ENCODE peak calls at places on chromosome 13, in five cellular contexts. Y, U, R, Q and T are unnamed samples.
A peak's percentile ranks its signal among the peaks of the same experiment; 100 is the strongest.

GRCh38 chr13:80040219-80040976 is 300.5 kb downstream of the SPRY2 start:
- DNase-seq in R (no peak), Y (no peak), U (peak; percentile 98), Q (no peak), T (peak; percentile 63)

GRCh38 chr13:48318714-48319457 is 15.3 kb downstream of the RB1 start:
- DNase-seq in U (no peak), Q (no peak), R (no peak), Y (no peak), T (no peak)

GRCh38 chr13:38223093-38223492 is 126.6 kb upstream of the UFM1 start:
- DNase-seq in Q (no peak), U (peak; percentile 31), R (peak; percentile 1), Y (no peak), T (peak; percentile 49)

GRCh38 chr13:44617648-44618047 is 41.5 kb upstream of the TSC22D1 start:
- DNase-seq in U (no peak), Y (no peak), Q (no peak), R (no peak), T (no peak)

GRCh38 chr13:35700661-35701060 is 224.2 kb upstream of the MAB21L1 start:
- DNase-seq in U (no peak), Y (no peak), R (no peak), Q (no peak), T (no peak)

GRCh38 chr13:113506871-113507388 is 16.4 kb upstream of the DCUN1D2 start:
- DNase-seq in U (no peak), Y (no peak), Q (no peak), R (no peak), T (no peak)

GRCh38 chr13:29923554-29924481 is 73.4 kb upstream of the UBL3 start:
- DNase-seq in U (peak; percentile 95), Y (no peak), Q (peak; percentile 74), R (peak; percentile 99), T (peak; percentile 82)

GRCh38 chr13:73075546-73075945 is 16.7 kb downstream of the KLF5 start:
- DNase-seq in U (no peak), Q (no peak), R (no peak), Y (no peak), T (no peak)

GRCh38 chr13:41061075-41061913 is at the start of gene WBP4:
- DNase-seq in R (peak; percentile 89), Y (peak; percentile 92), Q (peak; percentile 84), U (peak; percentile 85), T (peak; percentile 97)

GRCh38 chr13:26971990-26972888 is 199.4 kb downstream of the USP12 start:
- DNase-seq in Q (peak; percentile 15), Y (no peak), U (no peak), R (peak; percentile 74), T (no peak)

GRCh38 chr13:74243637-74244526 is 109.7 kb upstream of the KLF12 start:
- DNase-seq in Y (no peak), R (no peak), U (peak; percentile 73), Q (no peak), T (no peak)

GRCh38 chr13:43936630-43937029 is 56.9 kb downstream of the LACC1 start:
- DNase-seq in Q (no peak), U (no peak), R (no peak), Y (no peak), T (no peak)

GRCh38 chr13:92896842-92897241 is 329.8 kb upstream of the GPC6 start:
- DNase-seq in U (no peak), Y (no peak), R (peak; percentile 37), Q (no peak), T (peak; percentile 7)

GRCh38 chr13:47816835-47817234 is 184.2 kb downstream of the SUCLA2 start:
- DNase-seq in Q (no peak), Y (no peak), U (no peak), R (no peak), T (no peak)

GRCh38 chr13:46962286-46962941 is 65.6 kb upstream of the HTR2A start:
- DNase-seq in Q (no peak), Y (no peak), R (no peak), U (no peak), T (peak; percentile 27)

GRCh38 chr13:98961204-98962105 is 16.4 kb downstream of the DOCK9 start:
- DNase-seq in U (no peak), R (no peak), Y (no peak), Q (no peak), T (no peak)

GRCh38 chr13:25347156-25347555 is 24.6 kb upstream of the ATP8A2 start:
- DNase-seq in Q (no peak), Y (no peak), R (no peak), U (no peak), T (no peak)

GRCh38 chr13:25784119-25784518 is 267.7 kb downstream of the SHISA2 start:
- DNase-seq in R (no peak), Y (no peak), Q (no peak), U (no peak), T (no peak)

GRCh38 chr13:35926859-35927530 is 204.2 kb downstream of the DCLK1 start:
- DNase-seq in U (no peak), R (no peak), Y (no peak), Q (no peak), T (no peak)

GRCh38 chr13:66180806-66181205 is 1049.3 kb downstream of the PCDH9 start:
- DNase-seq in U (no peak), Q (no peak), Y (no peak), R (no peak), T (peak; percentile 37)

GRCh38 chr13:88217372-88217771 is 546.2 kb downstream of the SLITRK5 start:
- DNase-seq in R (no peak), Q (no peak), U (no peak), Y (no peak), T (no peak)

GRCh38 chr13:99980201-99981114 is 1.1 kb upstream of the ZIC2 start:
- DNase-seq in Q (peak; percentile 61), U (peak; percentile 6), R (no peak), Y (no peak), T (peak; percentile 76)

GRCh38 chr13:28532226-28533048 is 37.5 kb upstream of the FLT1 start:
- DNase-seq in Y (no peak), U (no peak), Q (no peak), R (no peak), T (peak; percentile 5)

GRCh38 chr13:26660185-26660584 is 100.4 kb downstream of the GPR12 start:
- DNase-seq in R (no peak), Y (no peak), Q (no peak), U (no peak), T (no peak)

GRCh38 chr13:75417006-75417384 is 65.0 kb downstream of the TBC1D4 start:
- DNase-seq in U (no peak), Q (no peak), R (no peak), Y (no peak), T (no peak)

GRCh38 chr13:95254341-95254740 is 46.9 kb downstream of the ABCC4 start:
- DNase-seq in Y (no peak), R (no peak), Q (no peak), U (no peak), T (no peak)

GRCh38 chr13:113049981-113050380 is 55.6 kb upstream of the F7 start:
- DNase-seq in R (no peak), Q (no peak), U (no peak), Y (no peak), T (no peak)

GRCh38 chr13:44380404-44381165 is 7.0 kb downstream of the SERP2 start:
- DNase-seq in Q (no peak), R (no peak), U (no peak), Y (no peak), T (no peak)

GRCh38 chr13:60134376-60134775 is 29.4 kb downstream of the DIAPH3 start:
- DNase-seq in R (no peak), Q (peak; percentile 4), Y (no peak), U (no peak), T (peak; percentile 23)

GRCh38 chr13:100520936-100521765 is 67.4 kb downstream of the GGACT start:
- DNase-seq in U (no peak), Q (no peak), R (no peak), Y (no peak), T (no peak)

GRCh38 chr13:49649244-49649962 is 21.1 kb downstream of the ARL11 start:
- DNase-seq in R (peak; percentile 33), Q (no peak), Y (no peak), U (peak; percentile 12), T (peak; percentile 70)

GRCh38 chr13:29963086-29963485 is 112.7 kb upstream of the UBL3 start:
- DNase-seq in R (no peak), U (no peak), Q (no peak), Y (no peak), T (peak; percentile 24)

GRCh38 chr13:37194428-37194861 is 89.0 kb upstream of the CSNK1A1L start:
- DNase-seq in U (peak; percentile 78), R (no peak), Q (no peak), Y (no peak), T (peak; percentile 51)

GRCh38 chr13:88303605-88304004 is 632.4 kb downstream of the SLITRK5 start:
- DNase-seq in Q (no peak), Y (no peak), R (no peak), U (no peak), T (no peak)